ENCODE peak calls at places on chromosomes 12 and 14, in five cellular contexts. Z, B, V, J and F are unnamed samples.

GRCh38 chr12:59084758-59085383 is 164.6 kb upstream of the LRIG3 start:
- DNase-seq in Z (no peak), V (peak), B (peak), J (no peak), F (peak)

GRCh38 chr12:111417290-111417689 is 11.6 kb downstream of the SH2B3 start:
- DNase-seq in B (no peak), Z (no peak), V (no peak), J (no peak), F (no peak)

GRCh38 chr12:114167431-114167830 is 201.3 kb upstream of the RBM19 start:
- DNase-seq in B (no peak), Z (no peak), J (no peak), V (peak), F (no peak)

GRCh38 chr12:64184216-64184615 is 37.9 kb downstream of the KICS2 start:
- DNase-seq in V (no peak), B (no peak), J (no peak), Z (no peak), F (no peak)

GRCh38 chr14:104393898-104394605 is 185.5 kb upstream of the C14orf180 start:
- DNase-seq in J (no peak), V (no peak), Z (no peak), B (peak), F (peak)

GRCh38 chr12:121702944-121703343 is 9.6 kb upstream of the TMEM120B start:
- DNase-seq in V (no peak), J (no peak), Z (no peak), B (no peak), F (no peak)

GRCh38 chr12:102433304-102433703 is 47.1 kb downstream of the IGF1 start:
- DNase-seq in J (no peak), V (no peak), B (no peak), Z (no peak), F (no peak)

GRCh38 chr12:40012709-40013108 is 93.2 kb downstream of the SLC2A13 start:
- DNase-seq in Z (no peak), V (no peak), B (no peak), J (peak), F (no peak)

GRCh38 chr12:32917094-32917611 is 20.6 kb upstream of the PKP2 start:
- DNase-seq in J (no peak), B (no peak), V (no peak), Z (no peak), F (no peak)

GRCh38 chr12:117090816-117091711 is 8.2 kb downstream of the TESC start:
- DNase-seq in J (peak), Z (no peak), B (peak), V (no peak), F (no peak)

GRCh38 chr14:100486025-100486828 is 101.0 kb downstream of the BEGAIN start:
- DNase-seq in V (peak), J (peak), B (no peak), Z (peak), F (peak)